ENCODE peak calls at places on chromosome 12, in eight cellular contexts. One of them, this sample, is unnamed.
A peak's percentile ranks its signal among the peaks of the same experiment; 100 is the strongest.

GRCh38 chr12:40691913-40692616 is at the start of gene CNTN1:
- DNase-seq in PC-3: no peak
- DNase-seq in HCT116: peak; percentile 36
- DNase-seq in H1: peak; percentile 90
- DNase-seq in fibroblast of lung: peak; percentile 14
- DNase-seq in endothelial cell of umbilical vein: peak; percentile 26
- DNase-seq in keratinocyte: no peak
- DNase-seq in K562: peak; percentile 1
- DNase-seq in this sample: peak; percentile 95

GRCh38 chr12:12582895-12583303 is 20.2 kb upstream of the DUSP16 start:
- DNase-seq in PC-3: peak; percentile 91
- DNase-seq in HCT116: no peak
- DNase-seq in H1: no peak
- DNase-seq in fibroblast of lung: peak; percentile 35
- DNase-seq in endothelial cell of umbilical vein: no peak
- DNase-seq in keratinocyte: no peak
- DNase-seq in K562: no peak
- DNase-seq in this sample: no peak

GRCh38 chr12:48121522-48121921 is 2.4 kb downstream of the PFKM start:
- DNase-seq in PC-3: no peak
- DNase-seq in HCT116: no peak
- DNase-seq in H1: no peak
- DNase-seq in fibroblast of lung: no peak
- DNase-seq in endothelial cell of umbilical vein: no peak
- DNase-seq in keratinocyte: no peak
- DNase-seq in K562: no peak
- DNase-seq in this sample: peak; percentile 86

GRCh38 chr12:48970702-48971334 is 717 bp downstream of the WNT10B start:
- DNase-seq in PC-3: no peak
- DNase-seq in HCT116: no peak
- DNase-seq in H1: no peak
- DNase-seq in fibroblast of lung: no peak
- DNase-seq in endothelial cell of umbilical vein: no peak
- DNase-seq in keratinocyte: no peak
- DNase-seq in K562: no peak
- DNase-seq in this sample: no peak

GRCh38 chr12:24922109-24922508 is 26.8 kb downstream of the BCAT1 start:
- DNase-seq in PC-3: no peak
- DNase-seq in HCT116: no peak
- DNase-seq in H1: no peak
- DNase-seq in fibroblast of lung: no peak
- DNase-seq in endothelial cell of umbilical vein: peak; percentile 56
- DNase-seq in keratinocyte: no peak
- DNase-seq in K562: no peak
- DNase-seq in this sample: no peak

GRCh38 chr12:67434653-67435375 is 165.7 kb downstream of the CAND1 start:
- DNase-seq in PC-3: peak; percentile 92
- DNase-seq in HCT116: no peak
- DNase-seq in H1: no peak
- DNase-seq in fibroblast of lung: peak; percentile 99
- DNase-seq in endothelial cell of umbilical vein: no peak
- DNase-seq in keratinocyte: no peak
- DNase-seq in K562: no peak
- DNase-seq in this sample: no peak

GRCh38 chr12:49535921-49536525 is 2.8 kb upstream of the KCNH3 start:
- DNase-seq in PC-3: peak; percentile 42
- DNase-seq in HCT116: no peak
- DNase-seq in H1: no peak
- DNase-seq in fibroblast of lung: no peak
- DNase-seq in endothelial cell of umbilical vein: no peak
- DNase-seq in keratinocyte: no peak
- DNase-seq in K562: no peak
- DNase-seq in this sample: no peak

GRCh38 chr12:14621821-14622220 is 54.1 kb upstream of the PLBD1 start:
- DNase-seq in PC-3: no peak
- DNase-seq in HCT116: no peak
- DNase-seq in H1: no peak
- DNase-seq in fibroblast of lung: no peak
- DNase-seq in endothelial cell of umbilical vein: no peak
- DNase-seq in keratinocyte: no peak
- DNase-seq in K562: no peak
- DNase-seq in this sample: no peak

GRCh38 chr12:108635201-108635996 is 1.7 kb upstream of the SELPLG start:
- DNase-seq in PC-3: no peak
- DNase-seq in HCT116: no peak
- DNase-seq in H1: no peak
- DNase-seq in fibroblast of lung: peak; percentile 31
- DNase-seq in endothelial cell of umbilical vein: no peak
- DNase-seq in keratinocyte: no peak
- DNase-seq in K562: peak; percentile 39
- DNase-seq in this sample: peak; percentile 33

GRCh38 chr12:82456633-82457032 is 98.3 kb downstream of the METTL25 start:
- DNase-seq in PC-3: no peak
- DNase-seq in HCT116: no peak
- DNase-seq in H1: no peak
- DNase-seq in fibroblast of lung: no peak
- DNase-seq in endothelial cell of umbilical vein: no peak
- DNase-seq in keratinocyte: no peak
- DNase-seq in K562: no peak
- DNase-seq in this sample: no peak

GRCh38 chr12:90331262-90331661 is 622.6 kb upstream of the ATP2B1 start:
- DNase-seq in PC-3: no peak
- DNase-seq in HCT116: no peak
- DNase-seq in H1: no peak
- DNase-seq in fibroblast of lung: peak; percentile 10
- DNase-seq in endothelial cell of umbilical vein: peak; percentile 96
- DNase-seq in keratinocyte: no peak
- DNase-seq in K562: no peak
- DNase-seq in this sample: no peak

GRCh38 chr12:54981796-54982195 is 2.8 kb downstream of the TESPA1 start:
- DNase-seq in PC-3: no peak
- DNase-seq in HCT116: no peak
- DNase-seq in H1: no peak
- DNase-seq in fibroblast of lung: no peak
- DNase-seq in endothelial cell of umbilical vein: no peak
- DNase-seq in keratinocyte: no peak
- DNase-seq in K562: no peak
- DNase-seq in this sample: no peak

GRCh38 chr12:49962861-49963765 is 1.4 kb downstream of the AQP5 start:
- DNase-seq in PC-3: peak; percentile 91
- DNase-seq in HCT116: peak; percentile 29
- DNase-seq in H1: no peak
- DNase-seq in fibroblast of lung: peak; percentile 18
- DNase-seq in endothelial cell of umbilical vein: peak; percentile 57
- DNase-seq in keratinocyte: peak; percentile 21
- DNase-seq in K562: no peak
- DNase-seq in this sample: peak; percentile 63

GRCh38 chr12:15037091-15037723 is 64.4 kb downstream of the PDE6H start:
- DNase-seq in PC-3: peak; percentile 2
- DNase-seq in HCT116: no peak
- DNase-seq in H1: no peak
- DNase-seq in fibroblast of lung: no peak
- DNase-seq in endothelial cell of umbilical vein: no peak
- DNase-seq in keratinocyte: no peak
- DNase-seq in K562: no peak
- DNase-seq in this sample: no peak

GRCh38 chr12:32895688-32896437 is 714 bp downstream of the PKP2 start:
- DNase-seq in PC-3: peak; percentile 20
- DNase-seq in HCT116: no peak
- DNase-seq in H1: peak; percentile 62
- DNase-seq in fibroblast of lung: no peak
- DNase-seq in endothelial cell of umbilical vein: no peak
- DNase-seq in keratinocyte: no peak
- DNase-seq in K562: peak; percentile 32
- DNase-seq in this sample: peak; percentile 49

GRCh38 chr12:109596418-109597244 is 23.0 kb downstream of the MVK start:
- DNase-seq in PC-3: no peak
- DNase-seq in HCT116: no peak
- DNase-seq in H1: no peak
- DNase-seq in fibroblast of lung: no peak
- DNase-seq in endothelial cell of umbilical vein: no peak
- DNase-seq in keratinocyte: no peak
- DNase-seq in K562: peak; percentile 8
- DNase-seq in this sample: no peak

GRCh38 chr12:6538420-6539275 is 4.3 kb downstream of the GAPDH start:
- DNase-seq in PC-3: peak; percentile 16
- DNase-seq in HCT116: no peak
- DNase-seq in H1: no peak
- DNase-seq in fibroblast of lung: peak; percentile 52
- DNase-seq in endothelial cell of umbilical vein: no peak
- DNase-seq in keratinocyte: no peak
- DNase-seq in K562: peak; percentile 53
- DNase-seq in this sample: no peak

GRCh38 chr12:2057041-2057792 is 4.4 kb downstream of the CACNA1C start:
- DNase-seq in PC-3: peak; percentile 50
- DNase-seq in HCT116: peak; percentile 34
- DNase-seq in H1: peak; percentile 99
- DNase-seq in fibroblast of lung: peak; percentile 56
- DNase-seq in endothelial cell of umbilical vein: peak; percentile 34
- DNase-seq in keratinocyte: no peak
- DNase-seq in K562: peak; percentile 59
- DNase-seq in this sample: peak; percentile 93
- TF ChIP-seq EZH2 in PC-3: no peak
- TF ChIP-seq EZH2 in HCT116: no peak
- TF ChIP-seq EZH2 in H1: no peak
- TF ChIP-seq EZH2 in fibroblast of lung: no peak
- TF ChIP-seq EZH2 in endothelial cell of umbilical vein: no peak
- TF ChIP-seq EZH2 in keratinocyte: no peak
- TF ChIP-seq EZH2 in K562: no peak
- TF ChIP-seq EZH2 in this sample: no peak

GRCh38 chr12:130158775-130159100 is 3.5 kb upstream of the FZD10 start:
- DNase-seq in PC-3: no peak
- DNase-seq in HCT116: no peak
- DNase-seq in H1: no peak
- DNase-seq in fibroblast of lung: no peak
- DNase-seq in endothelial cell of umbilical vein: no peak
- DNase-seq in keratinocyte: no peak
- DNase-seq in K562: no peak
- DNase-seq in this sample: peak; percentile 29
- TF ChIP-seq EZH2 in PC-3: no peak
- TF ChIP-seq EZH2 in HCT116: no peak
- TF ChIP-seq EZH2 in H1: peak; percentile 62
- TF ChIP-seq EZH2 in fibroblast of lung: no peak
- TF ChIP-seq EZH2 in endothelial cell of umbilical vein: no peak
- TF ChIP-seq EZH2 in keratinocyte: no peak
- TF ChIP-seq EZH2 in K562: no peak
- TF ChIP-seq EZH2 in this sample: peak; percentile 25

GRCh38 chr12:95547522-95548055 is 3.7 kb downstream of the USP44 start:
- DNase-seq in PC-3: no peak
- DNase-seq in HCT116: no peak
- DNase-seq in H1: no peak
- DNase-seq in fibroblast of lung: peak; percentile 49
- DNase-seq in endothelial cell of umbilical vein: no peak
- DNase-seq in keratinocyte: no peak
- DNase-seq in K562: peak; percentile 53
- DNase-seq in this sample: peak; percentile 54

GRCh38 chr12:95548539-95549391 is 2.5 kb downstream of the USP44 start:
- DNase-seq in PC-3: no peak
- DNase-seq in HCT116: no peak
- DNase-seq in H1: peak; percentile 83
- DNase-seq in fibroblast of lung: peak; percentile 18
- DNase-seq in endothelial cell of umbilical vein: peak; percentile 49
- DNase-seq in keratinocyte: no peak
- DNase-seq in K562: peak; percentile 58
- DNase-seq in this sample: peak; percentile 91

GRCh38 chr12:95549392-95550084 is 1.7 kb downstream of the USP44 start:
- DNase-seq in PC-3: no peak
- DNase-seq in HCT116: no peak
- DNase-seq in H1: no peak
- DNase-seq in fibroblast of lung: no peak
- DNase-seq in endothelial cell of umbilical vein: no peak
- DNase-seq in keratinocyte: no peak
- DNase-seq in K562: no peak
- DNase-seq in this sample: no peak

GRCh38 chr12:95546491-95546813 is 4.8 kb downstream of the USP44 start:
- DNase-seq in PC-3: no peak
- DNase-seq in HCT116: no peak
- DNase-seq in H1: no peak
- DNase-seq in fibroblast of lung: no peak
- DNase-seq in endothelial cell of umbilical vein: no peak
- DNase-seq in keratinocyte: no peak
- DNase-seq in K562: peak; percentile 54
- DNase-seq in this sample: peak; percentile 59

GRCh38 chr12:95548056-95548538 is 3.2 kb downstream of the USP44 start:
- DNase-seq in PC-3: no peak
- DNase-seq in HCT116: no peak
- DNase-seq in H1: peak; percentile 66
- DNase-seq in fibroblast of lung: no peak
- DNase-seq in endothelial cell of umbilical vein: peak; percentile 32
- DNase-seq in keratinocyte: no peak
- DNase-seq in K562: peak; percentile 37
- DNase-seq in this sample: peak; percentile 84
- TF ChIP-seq EZH2 in PC-3: no peak
- TF ChIP-seq EZH2 in HCT116: no peak
- TF ChIP-seq EZH2 in H1: no peak
- TF ChIP-seq EZH2 in fibroblast of lung: peak; percentile 40
- TF ChIP-seq EZH2 in endothelial cell of umbilical vein: peak; percentile 29
- TF ChIP-seq EZH2 in keratinocyte: peak; percentile 99
- TF ChIP-seq EZH2 in K562: no peak
- TF ChIP-seq EZH2 in this sample: no peak

DNA sequence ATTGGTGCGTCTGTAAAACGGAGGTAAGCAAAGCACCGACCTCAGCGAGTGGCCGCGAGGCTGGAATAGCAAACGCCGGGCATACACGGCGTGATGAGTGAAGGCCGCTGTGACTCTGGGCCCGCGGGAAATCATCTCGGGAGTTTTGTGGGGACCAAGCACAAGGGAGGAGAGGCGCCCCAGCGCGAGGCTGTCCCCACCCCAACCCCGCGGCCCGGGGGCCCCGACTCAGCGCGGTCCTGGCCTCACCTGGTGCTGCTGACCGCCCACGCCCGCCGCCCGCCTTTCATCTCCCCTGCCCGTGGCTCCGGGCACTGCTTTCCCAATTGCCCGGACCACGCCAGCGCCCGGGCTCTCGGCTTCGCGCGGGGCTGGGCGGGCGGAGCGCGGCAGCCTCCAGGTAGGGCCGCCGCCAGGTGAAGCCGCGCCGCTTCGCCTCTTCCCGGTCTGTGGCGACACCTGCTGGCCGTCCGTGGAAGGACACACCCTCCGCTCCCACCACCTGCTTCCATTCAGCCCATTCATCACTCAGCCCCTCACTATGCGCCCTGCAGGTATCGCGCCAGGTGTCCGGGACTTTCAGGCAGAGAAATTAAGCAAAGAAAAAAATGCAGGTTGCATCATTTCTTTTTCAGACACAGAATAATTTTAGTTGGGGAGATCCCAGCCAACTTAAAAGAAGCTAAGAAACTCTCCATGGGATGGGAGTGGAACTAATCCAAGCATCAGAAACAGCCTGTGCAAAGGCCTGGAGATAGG is 360.4 kb downstream of the MED13L start:
- DNase-seq in PC-3: peak; percentile 83
- DNase-seq in HCT116: peak; percentile 31
- DNase-seq in H1: peak; percentile 99
- DNase-seq in fibroblast of lung: no peak
- DNase-seq in endothelial cell of umbilical vein: peak; percentile 5
- DNase-seq in keratinocyte: peak; percentile 2
- DNase-seq in K562: peak; percentile 50
- DNase-seq in this sample: peak; percentile 77
- TF ChIP-seq EZH2 in PC-3: no peak
- TF ChIP-seq EZH2 in HCT116: no peak
- TF ChIP-seq EZH2 in H1: no peak
- TF ChIP-seq EZH2 in fibroblast of lung: no peak
- TF ChIP-seq EZH2 in endothelial cell of umbilical vein: no peak
- TF ChIP-seq EZH2 in keratinocyte: no peak
- TF ChIP-seq EZH2 in K562: no peak
- TF ChIP-seq EZH2 in this sample: peak; percentile 52

This sample was measured in neural progenitor cell.